ENCODE peak calls at places on chromosome 22, in six cellular contexts. X is right atrium auricular region, P is left ventricle myocardium inferior, J is choroid plexus epithelial cell, G is SK-N-SH, I is colonic mucosa. Z is an unnamed sample.

GRCh38 chr22:22235564-22235963 is 9.0 kb upstream of the VPREB1 start:
- DNase-seq in P (no peak), X (no peak), G (peak; percentile 30), I (peak; percentile 25), J (peak; percentile 42), Z (peak; percentile 49)

GRCh38 chr22:49394116-49394785 is 433.4 kb downstream of the BRD1 start:
- DNase-seq in X (peak; percentile 26), J (no peak), I (peak; percentile 9), G (no peak), P (no peak), Z (no peak)

GRCh38 chr22:35732116-35732515 is 14.4 kb downstream of the APOL5 start:
- DNase-seq in X (no peak), I (no peak), J (no peak), G (no peak), P (no peak), Z (no peak)

GRCh38 chr22:29979645-29980303 is 96.8 kb downstream of the MTMR3 start:
- DNase-seq in I (no peak), J (no peak), P (no peak), G (no peak), X (no peak), Z (no peak)

GRCh38 chr22:26047920-26048319 is 121.3 kb upstream of the SEZ6L start:
- DNase-seq in J (no peak), P (no peak), G (no peak), I (no peak), X (no peak), Z (no peak)

GRCh38 chr22:49527611-49528419 is 299.9 kb downstream of the BRD1 start:
- DNase-seq in X (no peak), I (no peak), G (no peak), P (no peak), J (no peak), Z (no peak)

GRCh38 chr22:46045459-46046298 is 68.7 kb upstream of the WNT7B start:
- DNase-seq in X (no peak), J (no peak), P (peak; percentile 47), I (no peak), G (no peak), Z (no peak)

GRCh38 chr22:49204599-49205214 is 623.0 kb downstream of the BRD1 start:
- DNase-seq in I (no peak), G (no peak), J (no peak), X (peak; percentile 38), P (no peak), Z (no peak)

GRCh38 chr22:42964994-42965699 is 49.8 kb downstream of the PACSIN2 start:
- DNase-seq in I (no peak), G (no peak), J (peak; percentile 70), P (no peak), X (no peak), Z (peak; percentile 52)

GRCh38 chr22:35950262-35950661 is 78.4 kb downstream of the RBFOX2 start:
- DNase-seq in X (no peak), G (no peak), P (no peak), I (no peak), J (no peak), Z (no peak)

GRCh38 chr22:24592846-24593809 is at the start of gene LRRC75B:
- DNase-seq in X (peak; percentile 91), J (peak; percentile 85), I (peak; percentile 96), P (peak; percentile 93), G (peak; percentile 99), Z (peak; percentile 81)

GRCh38 chr22:49767355-49768062 is 60.2 kb downstream of the BRD1 start:
- DNase-seq in I (no peak), J (peak; percentile 76), G (peak; percentile 72), P (peak; percentile 7), X (no peak), Z (peak; percentile 55)

GRCh38 chr22:27866136-27867091 is 52.6 kb downstream of the PITPNB start:
- DNase-seq in J (peak; percentile 95), P (no peak), I (no peak), G (no peak), X (peak; percentile 75), Z (peak; percentile 68)

GRCh38 chr22:42937164-42937854 is 77.6 kb downstream of the PACSIN2 start:
- DNase-seq in P (no peak), J (peak; percentile 86), G (no peak), X (no peak), I (peak; percentile 76), Z (peak; percentile 87)

GRCh38 chr22:22884010-22884887 is 3.4 kb upstream of the IGLL5 start:
- DNase-seq in I (peak; percentile 81), X (peak; percentile 58), G (peak; percentile 79), J (peak; percentile 82), P (peak; percentile 37), Z (peak; percentile 74)

GRCh38 chr22:49967333-49968241 is 7.0 kb downstream of the PIM3 start:
- DNase-seq in X (peak; percentile 69), I (peak; percentile 33), P (peak; percentile 49), J (no peak), G (peak; percentile 76), Z (no peak)

GRCh38 chr22:31211862-31212730 is at the start of gene LIMK2:
- DNase-seq in G (peak; percentile 97), I (peak; percentile 98), J (peak; percentile 82), P (peak; percentile 96), X (peak; percentile 92), Z (peak; percentile 89)

GRCh38 chr22:35582218-35582860 is 34.8 kb downstream of the MB start:
- DNase-seq in G (no peak), P (no peak), J (no peak), X (no peak), I (no peak), Z (no peak)

GRCh38 chr22:26383968-26384576 is 45.0 kb upstream of the ASPHD2 start:
- DNase-seq in I (no peak), J (no peak), G (no peak), P (no peak), X (no peak), Z (no peak)

GRCh38 chr22:49689255-49689770 is 138.4 kb downstream of the BRD1 start:
- DNase-seq in I (no peak), P (no peak), J (no peak), G (no peak), X (peak; percentile 46), Z (no peak)

GRCh38 chr22:46340676-46341075 is 5.2 kb downstream of the TRMU start:
- DNase-seq in I (no peak), P (no peak), X (no peak), G (no peak), J (no peak), Z (no peak)

DNA sequence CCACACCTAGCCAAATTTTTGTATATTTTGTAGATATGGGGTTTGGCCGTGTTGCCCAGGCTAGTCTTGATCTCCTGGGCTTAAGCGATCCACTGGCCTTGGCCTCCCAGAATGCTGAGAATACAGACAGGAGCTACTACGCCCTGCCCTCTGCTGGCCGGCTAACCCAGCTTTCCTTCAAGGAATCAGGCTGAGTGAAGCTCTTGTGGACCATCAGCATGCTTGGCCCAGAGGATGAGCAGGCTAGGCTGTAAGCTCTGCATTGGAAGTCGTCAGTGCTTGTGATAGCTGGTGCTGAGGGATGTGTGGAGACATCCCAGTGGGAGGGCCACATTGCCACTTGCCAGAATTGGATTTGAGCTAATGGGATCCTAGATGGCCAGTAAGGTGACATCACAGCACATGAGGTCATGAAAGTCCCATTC is 60.6 kb downstream of the MED15 start:
- DNase-seq in P (peak; percentile 14), I (no peak), J (peak; percentile 75), G (no peak), X (no peak), Z (peak; percentile 48)
- TF ChIP-seq CTCF in P (peak; percentile 41), I (no peak), J (peak; percentile 71), G (peak; percentile 56), X (peak; percentile 24), Z (peak; percentile 27)

DNA sequence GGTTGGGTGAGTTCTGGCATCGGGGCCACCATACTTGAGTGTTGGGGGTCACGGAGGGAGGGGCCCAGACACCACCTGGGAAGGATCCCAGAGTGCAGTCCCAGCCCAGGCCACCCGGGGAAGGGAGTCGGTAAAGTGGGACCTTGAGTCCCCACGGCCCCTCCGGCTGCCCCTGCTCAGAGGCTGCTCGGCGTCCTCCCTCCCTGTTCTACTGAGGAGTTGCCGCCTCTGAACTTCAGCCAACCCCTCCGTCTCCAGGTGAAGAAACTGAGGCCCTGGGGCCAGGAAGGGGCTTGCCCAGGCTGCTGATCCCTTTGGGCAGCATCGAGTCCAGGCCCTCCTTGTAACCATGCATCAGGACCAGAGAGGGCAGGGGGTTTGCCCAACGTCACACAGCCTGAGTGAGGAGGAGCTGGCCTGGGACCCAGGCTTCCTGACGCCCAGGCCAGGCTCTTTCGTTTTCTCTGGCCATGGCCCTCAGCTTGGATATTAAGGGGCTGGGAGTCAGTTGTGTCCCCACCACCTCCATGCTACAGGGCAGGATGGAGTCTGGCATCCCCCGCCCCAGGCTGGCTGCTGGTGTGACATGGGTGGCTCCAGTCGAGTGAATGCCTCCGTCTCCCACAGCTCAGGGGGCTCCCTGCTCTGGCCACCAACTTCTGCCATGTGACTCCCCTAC is 1.3 kb downstream of the PARVG start:
- DNase-seq in J (no peak), G (no peak), P (no peak), I (no peak), X (no peak), Z (no peak)
- TF ChIP-seq CTCF in J (no peak), G (no peak), P (no peak), I (no peak), X (no peak), Z (no peak)

GRCh38 chr22:37778370-37779009 is 29.2 kb upstream of the GCAT start:
- DNase-seq in P (no peak), J (no peak), I (no peak), G (no peak), X (no peak), Z (no peak)

GRCh38 chr22:37784829-37785495 is 22.8 kb upstream of the GCAT start:
- DNase-seq in G (peak; percentile 17), I (peak; percentile 86), X (no peak), P (no peak), J (no peak), Z (peak; percentile 61)

GRCh38 chr22:37777122-37777687 is 30.5 kb upstream of the GCAT start:
- DNase-seq in P (no peak), I (peak; percentile 81), J (peak; percentile 58), X (no peak), G (no peak), Z (peak; percentile 97)

GRCh38 chr22:37781434-37782059 is 26.2 kb upstream of the GCAT start:
- DNase-seq in X (no peak), P (no peak), G (no peak), J (peak; percentile 36), I (no peak), Z (no peak)

GRCh38 chr22:37782340-37783168 is 25.2 kb upstream of the GCAT start:
- DNase-seq in X (no peak), I (peak; percentile 56), G (no peak), J (no peak), P (no peak), Z (peak; percentile 78)
- TF ChIP-seq CTCF in X (no peak), I (no peak), G (no peak), J (peak; percentile 23), P (no peak), Z (peak; percentile 23)

DNA sequence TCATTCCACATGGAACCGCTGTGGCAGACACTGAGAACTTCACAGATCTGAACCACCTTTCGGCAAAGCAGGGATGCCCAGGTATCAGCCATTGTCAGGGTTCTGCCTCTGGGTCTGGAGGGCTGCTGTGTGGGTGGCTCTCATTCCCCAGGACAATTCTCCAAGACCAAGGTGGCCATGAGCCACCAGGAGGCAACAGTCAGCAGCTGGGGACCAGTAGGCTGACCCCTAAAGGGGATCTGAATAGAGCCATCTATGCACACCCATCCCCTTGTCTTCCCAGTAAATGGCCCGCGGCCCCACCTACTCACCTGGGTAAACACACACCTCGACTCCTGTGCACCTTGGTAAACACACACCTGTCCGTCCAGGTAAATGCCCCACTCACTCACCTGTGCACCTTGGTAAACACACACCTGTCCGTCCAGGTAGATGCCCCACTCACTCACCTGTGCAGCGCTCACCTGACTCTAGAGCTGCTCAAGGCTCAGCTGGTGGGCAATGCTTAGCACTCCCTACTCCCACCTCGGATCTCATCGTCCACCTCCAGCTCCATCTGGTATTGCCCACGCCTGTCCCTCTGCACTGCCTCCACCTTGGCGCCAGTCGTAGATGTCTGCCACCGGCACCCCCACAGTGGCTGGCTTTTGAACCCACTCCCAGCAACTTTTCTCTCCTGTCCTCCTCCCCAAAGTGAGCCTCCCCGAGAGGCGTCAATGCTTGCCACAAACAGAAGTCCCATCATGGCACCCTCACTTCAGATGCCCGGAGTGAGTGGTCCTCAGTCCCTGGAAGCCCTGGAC is 10.2 kb downstream of the SLC25A1 start:
- DNase-seq in G (no peak), X (no peak), P (no peak), J (no peak), I (no peak), Z (no peak)
- TF ChIP-seq CTCF in G (peak; percentile 13), X (no peak), P (no peak), J (no peak), I (no peak), Z (no peak)